ENCODE peak calls at places on chromosomes 6 and 20, in four cellular contexts. G, H, D and R are unnamed samples. For H3K9me3, the result is how much of the 10 kb centered on the place peaks cover.

GRCh38 chr6:158674342-158674969 is 24.6 kb downstream of the SYTL3 start:
- DNase-seq in G (no peak), H (no peak), D (no peak), R (no peak)

GRCh38 chr20:38840894-38841470 is 35.5 kb downstream of the PPP1R16B start:
- DNase-seq in G (no peak), H (no peak), D (no peak), R (no peak)

GRCh38 chr6:15879372-15880261 is 216.8 kb upstream of the DTNBP1 start:
- DNase-seq in G (peak), H (peak), D (peak), R (peak)

GRCh38 chr6:129731396-129731795 is 21.4 kb upstream of the ARHGAP18 start:
- DNase-seq in G (no peak), H (no peak), D (no peak), R (no peak)

GRCh38 chr6:39804666-39805065 is 12.5 kb downstream of the DAAM2 start:
- DNase-seq in G (peak), H (no peak), D (no peak), R (no peak)

GRCh38 chr6:125639621-125640020 is 109.8 kb upstream of the HEY2 start:
- DNase-seq in G (peak), H (no peak), D (no peak), R (no peak)

GRCh38 chr6:125749864-125750691 is 646 bp downstream of the HEY2 start:
- DNase-seq in G (no peak), H (no peak), D (no peak), R (no peak)

GRCh38 chr20:23117738-23118137 is 31.6 kb upstream of the CD93 start:
- DNase-seq in G (no peak), H (no peak), D (no peak), R (no peak)

GRCh38 chr6:134427721-134428120 is 109.8 kb upstream of the SGK1 start:
- DNase-seq in G (no peak), H (no peak), D (no peak), R (no peak)

GRCh38 chr6:157537518-157537917 is 156.5 kb downstream of the ZDHHC14 start:
- DNase-seq in G (no peak), H (no peak), D (no peak), R (no peak)

GRCh38 chr20:931401-931800 is 15.3 kb upstream of the ANGPT4 start:
- DNase-seq in G (no peak), H (no peak), D (no peak), R (no peak)

GRCh38 chr20:17610566-17611289 is 40.9 kb downstream of the DSTN start:
- DNase-seq in G (no peak), H (peak), D (peak), R (peak)

GRCh38 chr6:17305219-17306001 is 24.2 kb downstream of the RBM24 start:
- DNase-seq in G (peak), H (no peak), D (no peak), R (no peak)

GRCh38 chr6:26538936-26539615 is 910 bp downstream of the HMGN4 start:
- DNase-seq in G (no peak), H (no peak), D (no peak), R (no peak)

GRCh38 chr6:36735110-36735971 is 37.7 kb downstream of the RAB44 start:
- DNase-seq in G (peak), H (no peak), D (peak), R (no peak)

GRCh38 chr20:45850238-45850637 is 7.0 kb downstream of the ACOT8 start:
- DNase-seq in G (no peak), H (no peak), D (no peak), R (no peak)

GRCh38 chr6:4401408-4402367 is 266.3 kb upstream of the ECI2 start:
- DNase-seq in G (peak), H (no peak), D (no peak), R (no peak)

GRCh38 chr20:25073544-25073943 is 8.4 kb downstream of the VSX1 start:
- DNase-seq in G (no peak), H (no peak), D (no peak), R (no peak)

GRCh38 chr20:25076201-25076600 is 5.7 kb downstream of the VSX1 start:
- DNase-seq in G (peak), H (no peak), D (no peak), R (no peak)

GRCh38 chr20:25071722-25072121 is 10.2 kb downstream of the VSX1 start:
- DNase-seq in G (peak), H (no peak), D (no peak), R (no peak)

GRCh38 chr20:25070821-25071473 is 11.0 kb downstream of the VSX1 start:
- DNase-seq in G (no peak), H (no peak), D (no peak), R (no peak)

DNA sequence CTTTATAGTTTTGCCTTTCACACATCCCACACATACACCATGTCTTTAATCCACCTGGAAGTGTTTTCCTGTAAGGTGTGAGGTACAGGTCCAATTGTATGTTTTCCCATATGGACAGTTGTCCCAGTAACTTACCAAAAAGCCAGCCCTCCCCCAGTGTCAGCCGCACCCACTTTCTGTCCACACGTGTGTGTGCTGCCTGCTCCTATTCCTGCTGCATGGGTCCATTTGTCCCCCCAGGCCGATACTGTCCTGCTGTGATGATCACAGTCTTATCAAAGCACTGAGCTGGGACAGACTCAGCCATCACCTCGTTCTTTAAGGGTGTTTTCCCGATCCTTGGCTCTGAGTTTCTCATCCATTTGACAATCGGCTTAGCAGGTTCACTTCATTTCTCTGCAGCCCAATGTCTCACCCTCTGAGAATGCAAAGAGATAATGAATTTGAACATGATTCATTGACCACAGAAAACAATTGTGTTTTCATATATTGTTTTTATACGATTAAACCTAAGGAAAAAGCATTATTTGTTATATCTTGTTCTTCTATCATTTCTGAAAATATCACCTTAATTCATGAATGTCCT is 9.6 kb downstream of the VSX1 start:
- DNase-seq in G (peak), H (no peak), D (no peak), R (no peak)
- H3K9me3 ChIP-seq in G (under half), H (under half), D (under half), R (under half)

GRCh38 chr20:49278817-49279676 is 1.2 kb upstream of the ZNFX1 start:
- DNase-seq in G (peak), H (peak), D (peak), R (no peak)
- H3K9me3 ChIP-seq in G (under half), H (under half), D (under half), R (under half)

GRCh38 chr20:21670126-21670525 is 35.3 kb upstream of the PAX1 start:
- DNase-seq in G (no peak), H (no peak), D (no peak), R (no peak)
- H3K9me3 ChIP-seq in G (under half), H (under half), D (under half), R (under half)

GRCh38 chr20:29873946-29874345 is 1383.5 kb upstream of the DEFB115 start:
- DNase-seq in G (peak), H (peak), D (peak), R (no peak)

GRCh38 chr20:29878281-29878741 is 1379.2 kb upstream of the DEFB115 start:
- DNase-seq in G (peak), H (no peak), D (peak), R (no peak)

GRCh38 chr20:29874476-29875202 is 1382.8 kb upstream of the DEFB115 start:
- DNase-seq in G (no peak), H (no peak), D (no peak), R (no peak)

GRCh38 chr20:29878777-29879442 is 1378.6 kb upstream of the DEFB115 start:
- DNase-seq in G (no peak), H (peak), D (peak), R (no peak)

DNA sequence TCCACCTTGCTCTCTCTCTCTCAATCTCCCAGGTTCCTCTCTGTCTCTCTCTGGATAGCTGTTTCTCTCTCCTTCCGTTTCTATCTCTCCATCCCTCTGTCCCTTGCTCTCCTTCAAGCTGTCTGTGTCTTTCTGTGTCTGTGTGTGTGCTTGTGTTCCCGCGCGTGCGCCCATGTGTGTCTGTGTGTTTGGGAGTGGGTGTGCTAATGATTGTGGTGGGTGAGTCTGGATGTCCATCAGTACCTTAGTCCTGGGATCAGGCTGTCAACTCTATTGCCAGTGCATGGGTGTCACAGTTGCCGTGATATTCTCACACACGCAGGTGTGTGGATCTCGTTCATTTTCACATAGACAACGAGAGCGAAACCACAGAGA is 1380.6 kb upstream of the DEFB115 start:
- DNase-seq in G (no peak), H (no peak), D (peak), R (no peak)
- H3K9me3 ChIP-seq in G (under half), H (under half), D (under half), R (under half)

DNA sequence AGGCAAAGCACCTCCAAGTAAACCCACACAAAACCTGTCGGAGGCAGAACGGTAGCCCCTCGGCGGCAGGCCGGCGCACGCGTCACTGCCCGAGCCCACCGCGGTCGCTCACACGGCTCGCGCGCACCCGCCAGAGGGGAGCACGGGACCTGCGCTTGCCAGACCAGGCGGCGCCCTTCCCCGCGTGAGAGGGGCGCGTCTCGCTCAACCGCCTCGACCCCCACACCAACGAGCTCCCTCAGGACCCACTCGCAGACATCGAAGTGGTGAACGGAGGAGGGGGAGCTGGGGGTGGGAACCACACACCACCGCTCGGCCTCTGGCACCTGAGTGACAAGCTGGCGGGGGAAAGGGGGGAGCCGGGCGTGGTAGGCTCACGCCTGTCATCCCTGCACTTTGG is 1513.4 kb upstream of the DEFB115 start:
- DNase-seq in G (no peak), H (no peak), D (no peak), R (no peak)
- H3K9me3 ChIP-seq in G (under half), H (under half), D (under half), R (under half)